ENCODE peak calls at places on chromosome X, in five cellular contexts. B is endothelial cell, O is cardiac muscle cell, G is H9, F is B cell. E is an unnamed sample.

GRCh38 chrX:9062621-9063020 is 28.7 kb upstream of the FAM9B start:
- DNase-seq in B (no peak), O (no peak), G (no peak), F (no peak), E (no peak)

GRCh38 chrX:40581333-40581910 is 652 bp downstream of the ATP6AP2 start:
- DNase-seq in B (no peak), O (no peak), G (no peak), F (no peak), E (no peak)

GRCh38 chrX:20487227-20487626 is 220.5 kb upstream of the RPS6KA3 start:
- DNase-seq in B (no peak), O (no peak), G (no peak), F (no peak), E (no peak)

GRCh38 chrX:3651272-3651671 is 62.2 kb downstream of the PRKX start:
- DNase-seq in B (no peak), O (peak; percentile 11), G (no peak), F (no peak), E (no peak)

GRCh38 chrX:37787353-37787869 is 7.6 kb downstream of the CYBB start:
- DNase-seq in B (no peak), O (no peak), G (no peak), F (peak; percentile 18), E (no peak)

GRCh38 chrX:10240918-10241317 is 84.1 kb downstream of the CLCN4 start:
- DNase-seq in B (no peak), O (no peak), G (no peak), F (no peak), E (no peak)

GRCh38 chrX:99353412-99353811 is 1056.7 kb downstream of the PCDH19 start:
- DNase-seq in B (no peak), O (peak; percentile 20), G (no peak), F (no peak), E (no peak)

GRCh38 chrX:132591719-132592275 is 103.0 kb upstream of the MBNL3 start:
- DNase-seq in B (no peak), O (no peak), G (no peak), F (no peak), E (no peak)

GRCh38 chrX:10516781-10517322 is 103.5 kb downstream of the MID1 start:
- DNase-seq in B (no peak), O (no peak), G (no peak), F (no peak), E (no peak)

GRCh38 chrX:70480660-70481018 is 36.0 kb downstream of the DLG3 start:
- DNase-seq in B (no peak), O (peak; percentile 77), G (no peak), F (no peak), E (no peak)

GRCh38 chrX:68693481-68694410 is 46.3 kb downstream of the STARD8 start:
- DNase-seq in B (peak; percentile 77), O (peak; percentile 82), G (peak; percentile 90), F (peak; percentile 39), E (peak; percentile 51)

GRCh38 chrX:57587607-57588006 is 4.2 kb upstream of the ZXDB start:
- DNase-seq in B (no peak), O (no peak), G (no peak), F (no peak), E (no peak)

GRCh38 chrX:74325130-74326059 is 21.4 kb downstream of the ZCCHC13 start:
- DNase-seq in B (peak; percentile 7), O (no peak), G (peak; percentile 94), F (no peak), E (no peak)

GRCh38 chrX:48458711-48459110 is 11.3 kb downstream of the SLC38A5 start:
- DNase-seq in B (no peak), O (no peak), G (no peak), F (no peak), E (no peak)

GRCh38 chrX:40154229-40154852 is 56.6 kb upstream of the BCOR start:
- DNase-seq in B (peak; percentile 23), O (peak; percentile 86), G (peak; percentile 71), F (no peak), E (no peak)

GRCh38 chrX:77003956-77004355 is 443.2 kb upstream of the FGF16 start:
- DNase-seq in B (no peak), O (no peak), G (no peak), F (no peak), E (no peak)

GRCh38 chrX:153903991-153904957 is at the start of gene AVPR2:
- DNase-seq in B (no peak), O (no peak), G (peak; percentile 44), F (no peak), E (no peak)

GRCh38 chrX:65821721-65822496 is 154.5 kb downstream of the MSN start:
- DNase-seq in B (peak; percentile 3), O (peak; percentile 23), G (no peak), F (peak; percentile 28), E (no peak)

GRCh38 chrX:57121162-57121741 is at the start of gene SPIN2B:
- DNase-seq in B (peak; percentile 71), O (peak; percentile 88), G (peak; percentile 95), F (peak; percentile 79), E (peak; percentile 64)

GRCh38 chrX:19912-20571 is 261.1 kb upstream of the PLCXD1 start:
- DNase-seq in B (no peak), O (no peak), G (peak; percentile 27), F (no peak), E (no peak)

GRCh38 chrX:16212024-16212423 is 44.7 kb downstream of the MAGEB17 start:
- DNase-seq in B (no peak), O (no peak), G (no peak), F (no peak), E (no peak)
- TF ChIP-seq CTCF in B (no peak), O (no peak), G (no peak), F (no peak), E (no peak)

GRCh38 chrX:97609938-97610337 is 726.2 kb downstream of the RPA4 start:
- DNase-seq in B (no peak), O (peak; percentile 48), G (no peak), F (no peak), E (no peak)
- TF ChIP-seq CTCF in B (no peak), O (no peak), G (no peak), F (no peak), E (no peak)

DNA sequence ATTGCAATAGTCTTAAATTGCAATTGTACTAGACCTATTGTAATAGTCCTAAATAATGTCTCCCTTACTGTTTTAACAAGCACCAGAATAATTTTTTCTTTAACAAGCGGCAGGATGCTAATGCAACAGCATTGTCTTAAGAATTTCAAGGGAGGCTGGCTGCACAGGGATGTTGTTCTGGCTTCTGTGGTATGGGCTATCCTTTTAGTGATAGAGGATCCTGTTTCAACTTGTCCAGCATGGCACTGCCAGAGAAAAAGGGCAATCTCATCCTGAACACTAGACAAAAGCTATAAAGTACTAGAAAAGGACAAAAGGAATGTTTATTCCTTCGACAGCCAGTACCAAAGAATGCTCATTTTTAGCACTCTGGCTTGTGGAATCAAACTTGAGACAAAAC is 405.5 kb upstream of the ACTRT1 start:
- DNase-seq in B (no peak), O (no peak), G (no peak), F (no peak), E (no peak)
- TF ChIP-seq CTCF in B (no peak), O (no peak), G (no peak), F (no peak), E (no peak)

DNA sequence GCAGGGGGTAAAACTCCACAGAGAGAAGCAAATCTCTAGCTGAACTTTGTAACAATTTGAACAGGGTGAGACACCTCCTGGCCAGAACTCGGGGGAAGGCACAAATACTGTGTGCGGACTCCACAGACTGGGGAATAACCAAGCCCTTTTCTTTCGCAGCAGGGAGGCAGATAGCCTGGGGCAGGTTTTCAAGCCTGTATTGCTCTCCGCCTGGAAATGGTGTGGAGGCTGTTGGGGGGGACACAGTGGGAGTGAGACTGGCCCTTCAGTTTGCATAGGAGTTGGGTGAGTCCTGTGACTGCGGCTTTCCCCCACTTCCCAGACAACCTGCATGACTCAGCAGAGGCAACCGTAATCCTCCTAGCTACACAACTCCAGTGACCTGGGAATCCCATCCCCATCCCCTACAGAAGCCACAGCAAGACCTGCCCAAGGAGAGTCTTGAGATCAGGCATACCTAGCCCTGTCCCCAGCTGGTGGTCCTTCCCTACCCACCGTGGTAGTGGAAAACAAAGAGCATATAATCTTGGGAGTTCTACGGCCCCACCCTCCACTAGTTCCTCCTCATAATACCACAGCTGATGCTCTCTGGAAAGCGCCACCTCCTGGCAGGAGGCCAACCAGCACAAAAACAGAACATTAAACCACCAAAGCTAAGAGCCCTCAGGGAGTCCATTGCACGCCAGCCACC is 12.9 kb upstream of the SMPX start:
- DNase-seq in B (no peak), O (no peak), G (peak; percentile 49), F (no peak), E (no peak)
- TF ChIP-seq CTCF in B (no peak), O (no peak), G (peak; percentile 71), F (no peak), E (peak; percentile 34)